ENCODE peak calls at places on chromosomes 1 and 21, in four cellular contexts. N is GM23338, P is uterus, Q is HuH-7. K is an unnamed sample.

GRCh38 chr1:36137776-36138175 is 11.5 kb downstream of the TRAPPC3 start:
- DNase-seq in N (no peak), P (no peak), Q (no peak), K (no peak)

GRCh38 chr21:45264919-45265515 is 22.7 kb downstream of the POFUT2 start:
- DNase-seq in N (no peak), P (no peak), Q (no peak), K (no peak)

GRCh38 chr1:91591175-91591968 is 90.7 kb downstream of the CDC7 start:
- DNase-seq in N (no peak), P (no peak), Q (no peak), K (no peak)

GRCh38 chr1:67908260-67908936 is 75.1 kb upstream of the GNG12 start:
- DNase-seq in N (no peak), P (no peak), Q (no peak), K (no peak)

GRCh38 chr1:42947137-42947536 is 11.5 kb downstream of the SLC2A1 start:
- DNase-seq in N (no peak), P (no peak), Q (no peak), K (no peak)

GRCh38 chr1:58874327-58874726 is 90.5 kb upstream of the JUN start:
- DNase-seq in N (no peak), P (no peak), Q (no peak), K (no peak)

GRCh38 chr1:14113841-14114567 is 414.0 kb downstream of the PRDM2 start:
- DNase-seq in N (peak), P (peak), Q (peak), K (peak)

GRCh38 chr1:158149577-158150269 is 31.0 kb upstream of the CD1D start:
- DNase-seq in N (peak), P (peak), Q (peak), K (peak)

GRCh38 chr1:182065126-182065845 is 3.8 kb upstream of the ZNF648 start:
- DNase-seq in N (no peak), P (no peak), Q (no peak), K (no peak)

GRCh38 chr1:229689915-229690314 is 63.9 kb downstream of the URB2 start:
- DNase-seq in N (no peak), P (no peak), Q (no peak), K (no peak)

GRCh38 chr1:109266965-109267364 is 16.0 kb downstream of the PSRC1 start:
- DNase-seq in N (no peak), P (no peak), Q (no peak), K (no peak)

GRCh38 chr1:172273668-172274396 is 146.7 kb upstream of the C1orf105 start:
- DNase-seq in N (no peak), P (no peak), Q (no peak), K (no peak)